ENCODE peak calls at places on chromosomes 2 and 18, in nine cellular contexts. One of them, this sample, is unnamed.

GRCh38 chr2:135853401-135853800 is 16.4 kb upstream of the LCT start:
- DNase-seq in heart left ventricle: no peak
- DNase-seq in OCI-LY7: no peak
- DNase-seq in breast epithelium: no peak
- DNase-seq in prostate gland: no peak
- DNase-seq in aorta: no peak
- DNase-seq in Jurkat, Clone E6-1: no peak
- DNase-seq in SJSA1: no peak
- DNase-seq in psoas muscle: no peak
- DNase-seq in this sample: no peak

GRCh38 chr2:69428981-69429380 is 8.3 kb downstream of the NFU1 start:
- DNase-seq in heart left ventricle: no peak
- DNase-seq in OCI-LY7: no peak
- DNase-seq in breast epithelium: no peak
- DNase-seq in prostate gland: no peak
- DNase-seq in aorta: no peak
- DNase-seq in Jurkat, Clone E6-1: no peak
- DNase-seq in SJSA1: no peak
- DNase-seq in psoas muscle: no peak
- DNase-seq in this sample: no peak

GRCh38 chr2:85234879-85235278 is 92.9 kb downstream of the TGOLN2 start:
- DNase-seq in heart left ventricle: no peak
- DNase-seq in OCI-LY7: no peak
- DNase-seq in breast epithelium: no peak
- DNase-seq in prostate gland: no peak
- DNase-seq in aorta: no peak
- DNase-seq in Jurkat, Clone E6-1: no peak
- DNase-seq in SJSA1: no peak
- DNase-seq in psoas muscle: no peak
- DNase-seq in this sample: no peak

GRCh38 chr2:221836091-221836490 is 264.0 kb upstream of the EPHA4 start:
- DNase-seq in heart left ventricle: no peak
- DNase-seq in OCI-LY7: no peak
- DNase-seq in breast epithelium: no peak
- DNase-seq in prostate gland: no peak
- DNase-seq in aorta: no peak
- DNase-seq in Jurkat, Clone E6-1: no peak
- DNase-seq in SJSA1: no peak
- DNase-seq in psoas muscle: no peak
- DNase-seq in this sample: no peak

GRCh38 chr2:37301408-37301807 is 23.2 kb downstream of the PRKD3 start:
- DNase-seq in heart left ventricle: no peak
- DNase-seq in OCI-LY7: no peak
- DNase-seq in breast epithelium: no peak
- DNase-seq in prostate gland: no peak
- DNase-seq in aorta: no peak
- DNase-seq in Jurkat, Clone E6-1: no peak
- DNase-seq in SJSA1: no peak
- DNase-seq in psoas muscle: no peak
- DNase-seq in this sample: no peak

GRCh38 chr2:9975805-9976447 is 24.4 kb downstream of the GRHL1 start:
- DNase-seq in heart left ventricle: peak
- DNase-seq in OCI-LY7: no peak
- DNase-seq in breast epithelium: no peak
- DNase-seq in prostate gland: no peak
- DNase-seq in aorta: no peak
- DNase-seq in Jurkat, Clone E6-1: no peak
- DNase-seq in SJSA1: peak
- DNase-seq in psoas muscle: no peak
- DNase-seq in this sample: no peak

GRCh38 chr2:85291425-85292023 is 36.3 kb downstream of the TGOLN2 start:
- DNase-seq in heart left ventricle: no peak
- DNase-seq in OCI-LY7: no peak
- DNase-seq in breast epithelium: no peak
- DNase-seq in prostate gland: no peak
- DNase-seq in aorta: no peak
- DNase-seq in Jurkat, Clone E6-1: peak
- DNase-seq in SJSA1: no peak
- DNase-seq in psoas muscle: peak
- DNase-seq in this sample: no peak

GRCh38 chr2:143564419-143564818 is 435.2 kb downstream of the ARHGAP15 start:
- DNase-seq in heart left ventricle: no peak
- DNase-seq in OCI-LY7: no peak
- DNase-seq in breast epithelium: no peak
- DNase-seq in prostate gland: no peak
- DNase-seq in aorta: no peak
- DNase-seq in Jurkat, Clone E6-1: no peak
- DNase-seq in SJSA1: no peak
- DNase-seq in psoas muscle: no peak
- DNase-seq in this sample: no peak

GRCh38 chr2:68098398-68098797 is 35.6 kb upstream of the C1D start:
- DNase-seq in heart left ventricle: no peak
- DNase-seq in OCI-LY7: no peak
- DNase-seq in breast epithelium: no peak
- DNase-seq in prostate gland: no peak
- DNase-seq in aorta: no peak
- DNase-seq in Jurkat, Clone E6-1: no peak
- DNase-seq in SJSA1: no peak
- DNase-seq in psoas muscle: no peak
- DNase-seq in this sample: no peak

GRCh38 chr2:112541315-112542122 is 746 bp upstream of the POLR1B start:
- DNase-seq in heart left ventricle: peak
- DNase-seq in OCI-LY7: peak
- DNase-seq in breast epithelium: peak
- DNase-seq in prostate gland: no peak
- DNase-seq in aorta: peak
- DNase-seq in Jurkat, Clone E6-1: no peak
- DNase-seq in SJSA1: no peak
- DNase-seq in psoas muscle: peak
- DNase-seq in this sample: peak

GRCh38 chr2:42801388-42801787 is 9.0 kb upstream of the HAAO start:
- DNase-seq in heart left ventricle: no peak
- DNase-seq in OCI-LY7: no peak
- DNase-seq in breast epithelium: no peak
- DNase-seq in prostate gland: no peak
- DNase-seq in aorta: no peak
- DNase-seq in Jurkat, Clone E6-1: no peak
- DNase-seq in SJSA1: no peak
- DNase-seq in psoas muscle: no peak
- DNase-seq in this sample: no peak

GRCh38 chr2:107437265-107437664 is 389.4 kb upstream of the RGPD4 start:
- DNase-seq in heart left ventricle: no peak
- DNase-seq in OCI-LY7: no peak
- DNase-seq in breast epithelium: no peak
- DNase-seq in prostate gland: no peak
- DNase-seq in aorta: no peak
- DNase-seq in Jurkat, Clone E6-1: no peak
- DNase-seq in SJSA1: no peak
- DNase-seq in psoas muscle: no peak
- DNase-seq in this sample: no peak

GRCh38 chr2:10159086-10159485 is 36.5 kb downstream of the RRM2 start:
- DNase-seq in heart left ventricle: no peak
- DNase-seq in OCI-LY7: no peak
- DNase-seq in breast epithelium: no peak
- DNase-seq in prostate gland: no peak
- DNase-seq in aorta: no peak
- DNase-seq in Jurkat, Clone E6-1: no peak
- DNase-seq in SJSA1: no peak
- DNase-seq in psoas muscle: no peak
- DNase-seq in this sample: no peak

GRCh38 chr18:34840416-34840815 is 130.3 kb downstream of the DTNA start:
- DNase-seq in heart left ventricle: no peak
- DNase-seq in OCI-LY7: no peak
- DNase-seq in breast epithelium: no peak
- DNase-seq in prostate gland: no peak
- DNase-seq in aorta: no peak
- DNase-seq in Jurkat, Clone E6-1: no peak
- DNase-seq in SJSA1: no peak
- DNase-seq in psoas muscle: no peak
- DNase-seq in this sample: no peak

GRCh38 chr2:31322376-31322775 is 88.4 kb downstream of the EHD3 start:
- DNase-seq in heart left ventricle: peak
- DNase-seq in OCI-LY7: no peak
- DNase-seq in breast epithelium: no peak
- DNase-seq in prostate gland: no peak
- DNase-seq in aorta: no peak
- DNase-seq in Jurkat, Clone E6-1: no peak
- DNase-seq in SJSA1: no peak
- DNase-seq in psoas muscle: no peak
- DNase-seq in this sample: no peak

GRCh38 chr2:11680181-11680900 is 10.3 kb upstream of the NTSR2 start:
- DNase-seq in heart left ventricle: no peak
- DNase-seq in OCI-LY7: no peak
- DNase-seq in breast epithelium: no peak
- DNase-seq in prostate gland: no peak
- DNase-seq in aorta: no peak
- DNase-seq in Jurkat, Clone E6-1: no peak
- DNase-seq in SJSA1: no peak
- DNase-seq in psoas muscle: peak
- DNase-seq in this sample: peak

DNA sequence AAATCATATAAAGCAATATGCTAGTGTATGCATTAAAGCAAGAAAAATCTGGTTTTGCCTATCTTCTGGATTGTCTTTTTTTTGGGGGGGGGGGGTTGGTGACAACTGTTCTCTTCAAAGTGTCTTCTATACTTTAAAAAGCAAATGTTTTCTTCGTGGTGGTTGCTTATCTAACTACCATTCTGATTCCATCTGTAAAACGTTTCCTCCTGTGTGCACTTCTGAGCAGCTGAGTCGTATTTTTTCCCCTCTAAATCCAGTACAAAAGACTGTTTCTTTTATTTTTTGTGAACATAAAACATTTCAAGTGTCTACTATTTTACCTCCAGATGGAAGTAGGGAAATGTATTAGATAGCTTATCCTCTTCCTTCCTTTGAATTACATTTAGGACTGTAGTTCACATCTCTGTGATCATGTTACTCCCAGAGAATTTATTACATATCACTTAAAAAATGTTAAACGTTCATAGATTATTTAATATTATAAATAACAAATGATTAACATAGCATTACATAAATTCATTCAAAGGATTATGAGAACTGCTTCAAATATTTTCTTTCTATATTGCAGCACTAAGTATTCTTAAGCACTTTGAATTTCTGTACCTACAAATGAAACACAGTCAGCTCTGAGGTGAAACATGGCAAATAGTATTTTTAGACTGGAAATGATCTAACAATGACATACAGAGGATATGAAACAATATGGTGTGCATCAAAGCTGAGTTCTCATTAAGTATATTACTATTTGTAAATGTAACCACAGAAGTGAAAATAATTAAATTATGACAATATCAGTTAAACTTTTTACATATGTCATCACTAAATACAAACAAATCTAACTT is 56.4 kb downstream of the SCN3A start:
- DNase-seq in heart left ventricle: no peak
- DNase-seq in OCI-LY7: no peak
- DNase-seq in breast epithelium: no peak
- DNase-seq in prostate gland: no peak
- DNase-seq in aorta: no peak
- DNase-seq in Jurkat, Clone E6-1: peak
- DNase-seq in SJSA1: no peak
- DNase-seq in psoas muscle: no peak
- DNase-seq in this sample: no peak
- H3K4me3 ChIP-seq in heart left ventricle: no peak
- H3K4me3 ChIP-seq in OCI-LY7: no peak
- H3K4me3 ChIP-seq in breast epithelium: no peak
- H3K4me3 ChIP-seq in prostate gland: no peak
- H3K4me3 ChIP-seq in aorta: no peak
- H3K4me3 ChIP-seq in Jurkat, Clone E6-1: peak
- H3K4me3 ChIP-seq in SJSA1: no peak
- H3K4me3 ChIP-seq in psoas muscle: no peak
- H3K4me3 ChIP-seq in this sample: no peak

GRCh38 chr2:237227190-237227988 is 141.7 kb downstream of the COPS8 start:
- DNase-seq in heart left ventricle: no peak
- DNase-seq in OCI-LY7: no peak
- DNase-seq in breast epithelium: no peak
- DNase-seq in prostate gland: no peak
- DNase-seq in aorta: no peak
- DNase-seq in Jurkat, Clone E6-1: no peak
- DNase-seq in SJSA1: peak
- DNase-seq in psoas muscle: no peak
- DNase-seq in this sample: no peak
- H3K4me3 ChIP-seq in heart left ventricle: no peak
- H3K4me3 ChIP-seq in OCI-LY7: no peak
- H3K4me3 ChIP-seq in breast epithelium: no peak
- H3K4me3 ChIP-seq in prostate gland: no peak
- H3K4me3 ChIP-seq in aorta: no peak
- H3K4me3 ChIP-seq in Jurkat, Clone E6-1: no peak
- H3K4me3 ChIP-seq in SJSA1: no peak
- H3K4me3 ChIP-seq in psoas muscle: no peak
- H3K4me3 ChIP-seq in this sample: no peak

GRCh38 chr2:20617081-20617575 is 33.8 kb downstream of the HS1BP3 start:
- DNase-seq in heart left ventricle: peak
- DNase-seq in OCI-LY7: no peak
- DNase-seq in breast epithelium: peak
- DNase-seq in prostate gland: no peak
- DNase-seq in aorta: peak
- DNase-seq in Jurkat, Clone E6-1: no peak
- DNase-seq in SJSA1: no peak
- DNase-seq in psoas muscle: peak
- DNase-seq in this sample: peak
- H3K4me3 ChIP-seq in heart left ventricle: no peak
- H3K4me3 ChIP-seq in OCI-LY7: no peak
- H3K4me3 ChIP-seq in breast epithelium: no peak
- H3K4me3 ChIP-seq in prostate gland: no peak
- H3K4me3 ChIP-seq in aorta: no peak
- H3K4me3 ChIP-seq in Jurkat, Clone E6-1: no peak
- H3K4me3 ChIP-seq in SJSA1: no peak
- H3K4me3 ChIP-seq in psoas muscle: no peak
- H3K4me3 ChIP-seq in this sample: peak

GRCh38 chr2:20157606-20157970 is 67.3 kb downstream of the SDC1 start:
- DNase-seq in heart left ventricle: no peak
- DNase-seq in OCI-LY7: no peak
- DNase-seq in breast epithelium: no peak
- DNase-seq in prostate gland: no peak
- DNase-seq in aorta: no peak
- DNase-seq in Jurkat, Clone E6-1: no peak
- DNase-seq in SJSA1: no peak
- DNase-seq in psoas muscle: no peak
- DNase-seq in this sample: no peak
- H3K4me3 ChIP-seq in heart left ventricle: no peak
- H3K4me3 ChIP-seq in OCI-LY7: no peak
- H3K4me3 ChIP-seq in breast epithelium: no peak
- H3K4me3 ChIP-seq in prostate gland: no peak
- H3K4me3 ChIP-seq in aorta: no peak
- H3K4me3 ChIP-seq in Jurkat, Clone E6-1: no peak
- H3K4me3 ChIP-seq in SJSA1: no peak
- H3K4me3 ChIP-seq in psoas muscle: no peak
- H3K4me3 ChIP-seq in this sample: no peak

This sample was measured in coronary artery.